ENCODE peak calls at places on chromosomes 4 and X, in nine cellular contexts. One of them, this sample, is unnamed. For H3K9me3, the result is how much of the 10 kb centered on the place peaks cover.

GRCh38 chrX:119228506-119229290 is 7.4 kb upstream of the PGRMC1 start:
- DNase-seq in uterus: no peak
- DNase-seq in lower lobe of right lung: no peak
- DNase-seq in cardiac muscle cell: no peak
- DNase-seq in testis: no peak
- DNase-seq in upper lobe of right lung: no peak
- DNase-seq in H9: no peak
- DNase-seq in ovary: no peak
- DNase-seq in mucosa of descending colon: no peak
- DNase-seq in this sample: peak

GRCh38 chrX:41825796-41826195 is 97.6 kb downstream of the CASK start:
- DNase-seq in uterus: no peak
- DNase-seq in lower lobe of right lung: no peak
- DNase-seq in cardiac muscle cell: no peak
- DNase-seq in testis: no peak
- DNase-seq in upper lobe of right lung: no peak
- DNase-seq in H9: no peak
- DNase-seq in ovary: no peak
- DNase-seq in mucosa of descending colon: no peak
- DNase-seq in this sample: no peak

GRCh38 chrX:123835661-123836371 is 24.0 kb upstream of the XIAP start:
- DNase-seq in uterus: no peak
- DNase-seq in lower lobe of right lung: no peak
- DNase-seq in cardiac muscle cell: no peak
- DNase-seq in testis: no peak
- DNase-seq in upper lobe of right lung: no peak
- DNase-seq in H9: no peak
- DNase-seq in ovary: no peak
- DNase-seq in mucosa of descending colon: no peak
- DNase-seq in this sample: no peak

GRCh38 chrX:63930140-63930539 is 145.1 kb upstream of the ARHGEF9 start:
- DNase-seq in uterus: no peak
- DNase-seq in lower lobe of right lung: no peak
- DNase-seq in cardiac muscle cell: peak
- DNase-seq in testis: peak
- DNase-seq in upper lobe of right lung: no peak
- DNase-seq in H9: peak
- DNase-seq in ovary: no peak
- DNase-seq in mucosa of descending colon: no peak
- DNase-seq in this sample: no peak

GRCh38 chrX:131626681-131627296 is 82.9 kb downstream of the OR13H1 start:
- DNase-seq in uterus: no peak
- DNase-seq in lower lobe of right lung: no peak
- DNase-seq in cardiac muscle cell: peak
- DNase-seq in testis: no peak
- DNase-seq in upper lobe of right lung: no peak
- DNase-seq in H9: no peak
- DNase-seq in ovary: no peak
- DNase-seq in mucosa of descending colon: no peak
- DNase-seq in this sample: peak

GRCh38 chrX:7067266-7067665 is 80.2 kb upstream of the STS start:
- DNase-seq in uterus: no peak
- DNase-seq in lower lobe of right lung: no peak
- DNase-seq in cardiac muscle cell: no peak
- DNase-seq in testis: no peak
- DNase-seq in upper lobe of right lung: no peak
- DNase-seq in H9: no peak
- DNase-seq in ovary: no peak
- DNase-seq in mucosa of descending colon: no peak
- DNase-seq in this sample: no peak

GRCh38 chr4:25358515-25359275 is 18.4 kb upstream of the ANAPC4 start:
- DNase-seq in uterus: no peak
- DNase-seq in lower lobe of right lung: peak
- DNase-seq in cardiac muscle cell: no peak
- DNase-seq in testis: no peak
- DNase-seq in upper lobe of right lung: peak
- DNase-seq in H9: no peak
- DNase-seq in ovary: no peak
- DNase-seq in mucosa of descending colon: peak
- DNase-seq in this sample: no peak

GRCh38 chr4:16710198-16710597 is 188.2 kb downstream of the LDB2 start:
- DNase-seq in uterus: no peak
- DNase-seq in lower lobe of right lung: no peak
- DNase-seq in cardiac muscle cell: no peak
- DNase-seq in testis: no peak
- DNase-seq in upper lobe of right lung: no peak
- DNase-seq in H9: no peak
- DNase-seq in ovary: no peak
- DNase-seq in mucosa of descending colon: no peak
- DNase-seq in this sample: no peak

GRCh38 chrX:82676386-82676785 is 831.7 kb upstream of the POU3F4 start:
- DNase-seq in uterus: no peak
- DNase-seq in lower lobe of right lung: no peak
- DNase-seq in cardiac muscle cell: no peak
- DNase-seq in testis: no peak
- DNase-seq in upper lobe of right lung: no peak
- DNase-seq in H9: no peak
- DNase-seq in ovary: no peak
- DNase-seq in mucosa of descending colon: no peak
- DNase-seq in this sample: no peak

GRCh38 chrX:23799469-23800065 is 16.6 kb downstream of the SAT1 start:
- DNase-seq in uterus: no peak
- DNase-seq in lower lobe of right lung: no peak
- DNase-seq in cardiac muscle cell: no peak
- DNase-seq in testis: peak
- DNase-seq in upper lobe of right lung: no peak
- DNase-seq in H9: no peak
- DNase-seq in ovary: no peak
- DNase-seq in mucosa of descending colon: no peak
- DNase-seq in this sample: no peak

GRCh38 chr4:107094332-107094731 is 58.2 kb upstream of the DKK2 start:
- DNase-seq in uterus: no peak
- DNase-seq in lower lobe of right lung: no peak
- DNase-seq in cardiac muscle cell: peak
- DNase-seq in testis: no peak
- DNase-seq in upper lobe of right lung: no peak
- DNase-seq in H9: peak
- DNase-seq in ovary: no peak
- DNase-seq in mucosa of descending colon: no peak
- DNase-seq in this sample: peak

GRCh38 chrX:24767557-24767956 is 73.8 kb downstream of the POLA1 start:
- DNase-seq in uterus: no peak
- DNase-seq in lower lobe of right lung: no peak
- DNase-seq in cardiac muscle cell: no peak
- DNase-seq in testis: no peak
- DNase-seq in upper lobe of right lung: no peak
- DNase-seq in H9: no peak
- DNase-seq in ovary: no peak
- DNase-seq in mucosa of descending colon: no peak
- DNase-seq in this sample: no peak

GRCh38 chrX:30906726-30907125 is 17.7 kb upstream of the TAB3 start:
- DNase-seq in uterus: no peak
- DNase-seq in lower lobe of right lung: no peak
- DNase-seq in cardiac muscle cell: no peak
- DNase-seq in testis: no peak
- DNase-seq in upper lobe of right lung: no peak
- DNase-seq in H9: no peak
- DNase-seq in ovary: no peak
- DNase-seq in mucosa of descending colon: no peak
- DNase-seq in this sample: no peak

GRCh38 chrX:11531226-11531625 is 134.5 kb downstream of the ARHGAP6 start:
- DNase-seq in uterus: no peak
- DNase-seq in lower lobe of right lung: no peak
- DNase-seq in cardiac muscle cell: no peak
- DNase-seq in testis: no peak
- DNase-seq in upper lobe of right lung: no peak
- DNase-seq in H9: no peak
- DNase-seq in ovary: no peak
- DNase-seq in mucosa of descending colon: no peak
- DNase-seq in this sample: peak

GRCh38 chr4:102404551-102404969 is 59.3 kb upstream of the SLC39A8 start:
- DNase-seq in uterus: peak
- DNase-seq in lower lobe of right lung: no peak
- DNase-seq in cardiac muscle cell: no peak
- DNase-seq in testis: no peak
- DNase-seq in upper lobe of right lung: no peak
- DNase-seq in H9: no peak
- DNase-seq in ovary: no peak
- DNase-seq in mucosa of descending colon: no peak
- DNase-seq in this sample: peak

GRCh38 chr4:157096439-157096838 is 20.5 kb downstream of the GLRB start:
- DNase-seq in uterus: no peak
- DNase-seq in lower lobe of right lung: no peak
- DNase-seq in cardiac muscle cell: no peak
- DNase-seq in testis: no peak
- DNase-seq in upper lobe of right lung: no peak
- DNase-seq in H9: no peak
- DNase-seq in ovary: no peak
- DNase-seq in mucosa of descending colon: no peak
- DNase-seq in this sample: no peak

GRCh38 chr4:92451792-92452191 is 148.0 kb downstream of the GRID2 start:
- DNase-seq in uterus: no peak
- DNase-seq in lower lobe of right lung: no peak
- DNase-seq in cardiac muscle cell: no peak
- DNase-seq in testis: no peak
- DNase-seq in upper lobe of right lung: no peak
- DNase-seq in H9: no peak
- DNase-seq in ovary: no peak
- DNase-seq in mucosa of descending colon: no peak
- DNase-seq in this sample: no peak

DNA sequence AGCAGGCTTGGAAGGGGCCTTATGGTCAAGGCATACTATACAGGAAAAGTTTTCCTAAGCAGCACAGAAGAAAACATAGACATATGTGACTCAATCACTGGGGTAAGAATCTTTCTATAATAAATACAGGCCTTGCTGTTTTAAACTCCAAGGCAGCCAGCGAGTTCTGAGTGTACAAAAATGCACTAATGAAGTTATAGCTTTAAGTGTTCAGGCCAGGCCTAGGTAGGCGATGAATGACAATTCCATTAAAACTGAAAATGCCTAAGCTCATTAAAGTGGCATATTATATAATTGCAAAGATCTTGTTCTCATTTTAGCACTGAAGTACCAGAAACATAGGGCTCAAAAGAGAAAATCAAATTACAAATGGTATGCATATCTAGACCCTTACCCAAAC is 716.4 kb upstream of the HS3ST1 start:
- DNase-seq in uterus: no peak
- DNase-seq in lower lobe of right lung: no peak
- DNase-seq in cardiac muscle cell: no peak
- DNase-seq in testis: no peak
- DNase-seq in upper lobe of right lung: no peak
- DNase-seq in H9: no peak
- DNase-seq in ovary: no peak
- DNase-seq in mucosa of descending colon: no peak
- DNase-seq in this sample: no peak
- H3K9me3 ChIP-seq in uterus: under half
- H3K9me3 ChIP-seq in lower lobe of right lung: under half
- H3K9me3 ChIP-seq in cardiac muscle cell: under half
- H3K9me3 ChIP-seq in testis: under half
- H3K9me3 ChIP-seq in upper lobe of right lung: under half
- H3K9me3 ChIP-seq in H9: under half
- H3K9me3 ChIP-seq in ovary: under half
- H3K9me3 ChIP-seq in mucosa of descending colon: under half
- H3K9me3 ChIP-seq in this sample: under half

GRCh38 chr4:149095798-149096197 is 653.6 kb upstream of the NR3C2 start:
- DNase-seq in uterus: no peak
- DNase-seq in lower lobe of right lung: no peak
- DNase-seq in cardiac muscle cell: no peak
- DNase-seq in testis: no peak
- DNase-seq in upper lobe of right lung: no peak
- DNase-seq in H9: no peak
- DNase-seq in ovary: no peak
- DNase-seq in mucosa of descending colon: no peak
- DNase-seq in this sample: no peak

GRCh38 chr4:149102765-149103164 is 660.6 kb upstream of the NR3C2 start:
- DNase-seq in uterus: no peak
- DNase-seq in lower lobe of right lung: no peak
- DNase-seq in cardiac muscle cell: no peak
- DNase-seq in testis: no peak
- DNase-seq in upper lobe of right lung: no peak
- DNase-seq in H9: no peak
- DNase-seq in ovary: no peak
- DNase-seq in mucosa of descending colon: no peak
- DNase-seq in this sample: no peak

DNA sequence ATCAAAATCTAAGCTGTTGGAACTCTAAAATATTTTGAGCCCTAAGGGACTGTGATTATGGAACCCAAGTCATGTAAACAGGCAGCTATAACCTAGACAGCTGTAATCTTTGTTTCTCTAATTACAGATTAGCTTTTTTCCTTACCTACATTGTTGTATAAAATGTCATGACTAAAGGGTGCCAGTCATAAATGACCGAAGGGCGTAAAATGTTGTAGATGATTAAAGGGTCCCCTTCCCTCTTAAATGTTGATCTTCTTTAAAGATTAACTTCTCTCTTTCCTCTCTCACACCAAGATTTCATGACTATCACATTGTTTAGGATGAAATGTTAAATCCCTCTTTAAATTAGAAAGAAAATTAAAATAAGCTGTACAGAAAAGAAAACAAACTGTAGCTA is 659.4 kb upstream of the NR3C2 start:
- DNase-seq in uterus: no peak
- DNase-seq in lower lobe of right lung: no peak
- DNase-seq in cardiac muscle cell: no peak
- DNase-seq in testis: no peak
- DNase-seq in upper lobe of right lung: no peak
- DNase-seq in H9: no peak
- DNase-seq in ovary: no peak
- DNase-seq in mucosa of descending colon: no peak
- DNase-seq in this sample: no peak
- H3K9me3 ChIP-seq in uterus: under half
- H3K9me3 ChIP-seq in lower lobe of right lung: under half
- H3K9me3 ChIP-seq in cardiac muscle cell: under half
- H3K9me3 ChIP-seq in testis: under half
- H3K9me3 ChIP-seq in upper lobe of right lung: under half
- H3K9me3 ChIP-seq in H9: under half
- H3K9me3 ChIP-seq in ovary: under half
- H3K9me3 ChIP-seq in mucosa of descending colon: under half
- H3K9me3 ChIP-seq in this sample: under half

DNA sequence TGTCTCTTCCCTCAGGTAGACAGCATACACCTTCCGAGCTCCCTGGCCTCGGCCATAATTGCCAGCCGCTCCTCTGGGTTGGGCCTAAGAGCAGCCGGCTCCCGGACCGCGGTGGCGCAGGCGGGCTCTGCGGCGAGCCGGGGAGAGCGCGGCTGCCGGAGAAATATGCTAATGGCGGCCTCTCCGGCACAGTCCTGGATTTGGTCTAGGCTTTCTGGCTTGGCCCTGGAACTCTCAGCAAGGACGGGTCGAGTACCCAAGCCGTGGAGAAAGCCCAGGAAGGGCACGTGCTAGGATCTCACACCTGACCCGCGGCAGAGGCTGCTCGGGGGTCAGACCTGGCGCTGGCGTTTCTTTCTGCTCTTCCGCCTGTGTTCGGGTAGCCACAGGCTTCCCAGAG is 18.6 kb upstream of the ZIC3 start:
- DNase-seq in uterus: no peak
- DNase-seq in lower lobe of right lung: no peak
- DNase-seq in cardiac muscle cell: peak
- DNase-seq in testis: no peak
- DNase-seq in upper lobe of right lung: no peak
- DNase-seq in H9: peak
- DNase-seq in ovary: no peak
- DNase-seq in mucosa of descending colon: no peak
- DNase-seq in this sample: no peak
- H3K9me3 ChIP-seq in uterus: under half
- H3K9me3 ChIP-seq in lower lobe of right lung: under half
- H3K9me3 ChIP-seq in cardiac muscle cell: under half
- H3K9me3 ChIP-seq in testis: under half
- H3K9me3 ChIP-seq in upper lobe of right lung: under half
- H3K9me3 ChIP-seq in H9: under half
- H3K9me3 ChIP-seq in ovary: under half
- H3K9me3 ChIP-seq in mucosa of descending colon: under half
- H3K9me3 ChIP-seq in this sample: under half

GRCh38 chrX:44949125-44949524 is 76.1 kb downstream of the KDM6A start:
- DNase-seq in uterus: no peak
- DNase-seq in lower lobe of right lung: no peak
- DNase-seq in cardiac muscle cell: no peak
- DNase-seq in testis: no peak
- DNase-seq in upper lobe of right lung: no peak
- DNase-seq in H9: no peak
- DNase-seq in ovary: no peak
- DNase-seq in mucosa of descending colon: no peak
- DNase-seq in this sample: no peak
- H3K9me3 ChIP-seq in uterus: under half
- H3K9me3 ChIP-seq in lower lobe of right lung: under half
- H3K9me3 ChIP-seq in cardiac muscle cell: under half
- H3K9me3 ChIP-seq in testis: under half
- H3K9me3 ChIP-seq in upper lobe of right lung: under half
- H3K9me3 ChIP-seq in H9: under half
- H3K9me3 ChIP-seq in ovary: under half
- H3K9me3 ChIP-seq in mucosa of descending colon: under half
- H3K9me3 ChIP-seq in this sample: under half